ENCODE peak calls at places on chromosomes 2 and 18, in five cellular contexts. Z is HepG2, K is A549, A is progenitor cell of endocrine pancreas, Q is gastrocnemius medialis. M is an unnamed sample.

GRCh38 chr2:9463698-9464034 is 10.7 kb upstream of the IAH1 start:
- DNase-seq in Z (no peak), K (no peak), A (no peak), Q (no peak), M (no peak)

GRCh38 chr2:48749820-48750739 is 5.4 kb downstream of the LHCGR start:
- DNase-seq in Z (no peak), K (no peak), A (no peak), Q (no peak), M (no peak)

GRCh38 chr2:220228310-220229006 is 601.0 kb downstream of the SLC4A3 start:
- DNase-seq in Z (peak), K (peak), A (no peak), Q (no peak), M (no peak)

GRCh38 chr2:100247256-100248043 is 74.9 kb downstream of the LONRF2 start:
- DNase-seq in Z (no peak), K (no peak), A (no peak), Q (no peak), M (no peak)

GRCh38 chr2:136381722-136382633 is 264.0 kb upstream of the CXCR4 start:
- DNase-seq in Z (no peak), K (no peak), A (no peak), Q (no peak), M (no peak)

GRCh38 chr18:63183263-63183662 is 136.3 kb downstream of the BCL2 start:
- DNase-seq in Z (no peak), K (no peak), A (no peak), Q (no peak), M (no peak)

GRCh38 chr2:74872310-74872923 is 38.5 kb downstream of the HK2 start:
- DNase-seq in Z (no peak), K (no peak), A (no peak), Q (no peak), M (no peak)

GRCh38 chr2:25280066-25280687 is 61.5 kb downstream of the DNMT3A start:
- DNase-seq in Z (peak), K (no peak), A (no peak), Q (no peak), M (no peak)

GRCh38 chr2:85777441-85777861 is 23.7 kb downstream of the ATOH8 start:
- DNase-seq in Z (peak), K (no peak), A (no peak), Q (peak), M (no peak)

GRCh38 chr2:63888490-63889402 is 47.0 kb downstream of the UGP2 start:
- DNase-seq in Z (peak), K (peak), A (peak), Q (peak), M (no peak)

GRCh38 chr2:190432567-190433231 is 24.5 kb downstream of the MFSD6 start:
- DNase-seq in Z (no peak), K (no peak), A (no peak), Q (no peak), M (no peak)

GRCh38 chr2:236859896-236860295 is 225.8 kb upstream of the COPS8 start:
- DNase-seq in Z (no peak), K (no peak), A (no peak), Q (no peak), M (no peak)

GRCh38 chr18:63253018-63253417 is 66.6 kb downstream of the BCL2 start:
- DNase-seq in Z (no peak), K (no peak), A (no peak), Q (no peak), M (no peak)

GRCh38 chr18:45521777-45522176 is 93.5 kb upstream of the SLC14A2 start:
- DNase-seq in Z (no peak), K (no peak), A (no peak), Q (no peak), M (no peak)

GRCh38 chr2:63665806-63666205 is 77.0 kb downstream of the MDH1 start:
- DNase-seq in Z (no peak), K (no peak), A (no peak), Q (no peak), M (no peak)

GRCh38 chr18:13558132-13558531 is 168.2 kb downstream of the FAM210A start:
- DNase-seq in Z (peak), K (peak), A (no peak), Q (no peak), M (peak)

GRCh38 chr2:200483729-200484198 is 26.1 kb downstream of the KCTD18 start:
- DNase-seq in Z (peak), K (peak), A (peak), Q (no peak), M (no peak)

GRCh38 chr2:257842-258241 is 6.0 kb downstream of the SH3YL1 start:
- DNase-seq in Z (no peak), K (no peak), A (no peak), Q (no peak), M (no peak)

GRCh38 chr2:127074358-127074757 is 32.6 kb downstream of the BIN1 start:
- DNase-seq in Z (no peak), K (no peak), A (no peak), Q (peak), M (no peak)

GRCh38 chr2:39377226-39377939 is 59.7 kb downstream of the MAP4K3 start:
- DNase-seq in Z (no peak), K (no peak), A (no peak), Q (no peak), M (no peak)

GRCh38 chr18:73514449-73514848 is 633.2 kb downstream of the FBXO15 start:
- DNase-seq in Z (no peak), K (no peak), A (no peak), Q (no peak), M (no peak)

GRCh38 chr18:73520229-73520628 is 627.4 kb downstream of the FBXO15 start:
- DNase-seq in Z (peak), K (peak), A (no peak), Q (no peak), M (no peak)
- TF ChIP-seq CTCF in Z (peak), K (no peak), A (peak), Q (no peak), M (no peak)

GRCh38 chr18:33020877-33021276 is 248.1 kb upstream of the KLHL14 start:
- DNase-seq in Z (no peak), K (no peak), A (no peak), Q (no peak), M (no peak)

DNA sequence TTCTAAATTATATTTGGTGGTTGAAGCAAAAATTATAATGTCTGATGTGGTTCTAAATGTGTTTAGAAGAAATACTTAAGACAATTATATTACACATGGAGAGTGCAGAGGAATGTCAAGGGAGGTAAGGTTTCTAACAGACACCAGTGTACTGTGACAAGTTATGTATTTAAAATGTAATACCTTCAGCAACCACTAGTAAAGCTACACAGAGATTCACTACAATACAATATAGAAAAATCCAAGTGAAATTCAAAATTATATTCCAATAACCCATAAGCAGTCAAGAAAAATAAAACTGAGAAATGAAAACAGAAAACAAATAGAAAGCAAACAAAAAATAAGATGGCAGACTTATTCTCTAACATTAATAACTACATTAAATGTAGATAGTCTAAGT is 249.5 kb upstream of the KLHL14 start:
- DNase-seq in Z (no peak), K (no peak), A (no peak), Q (no peak), M (no peak)
- TF ChIP-seq CTCF in Z (no peak), K (no peak), A (peak), Q (no peak), M (no peak)

DNA sequence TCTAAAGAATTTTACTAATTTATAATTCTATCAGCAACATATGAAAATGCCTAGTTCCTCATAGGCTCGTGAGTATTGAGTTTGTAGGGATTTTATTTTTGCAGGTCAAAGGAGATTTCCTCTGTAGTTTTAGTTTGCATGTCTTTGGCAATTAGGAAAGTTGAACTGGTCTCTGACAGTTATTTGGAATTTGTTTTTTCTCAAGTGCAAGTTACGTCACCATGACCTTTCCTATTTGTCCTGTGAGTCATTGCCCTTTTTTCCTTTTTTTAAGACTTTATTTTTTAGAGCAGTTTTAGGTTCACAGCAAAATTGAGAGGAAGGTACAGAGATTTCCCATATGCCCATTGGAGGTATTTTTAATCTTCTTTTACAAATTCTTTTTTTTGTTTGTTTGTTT is 29.0 kb downstream of the RAMP1 start:
- DNase-seq in Z (peak), K (no peak), A (no peak), Q (no peak), M (no peak)
- TF ChIP-seq CTCF in Z (no peak), K (no peak), A (no peak), Q (no peak), M (no peak)

GRCh38 chr2:58045580-58046334 is 849 bp upstream of the VRK2 start:
- DNase-seq in Z (no peak), K (no peak), A (no peak), Q (no peak), M (no peak)

GRCh38 chr2:58047373-58047674 is 718 bp downstream of the VRK2 start:
- DNase-seq in Z (no peak), K (no peak), A (no peak), Q (no peak), M (no peak)

GRCh38 chr2:58047969-58048368 is 1.4 kb downstream of the VRK2 start:
- DNase-seq in Z (no peak), K (no peak), A (no peak), Q (no peak), M (no peak)

GRCh38 chr2:58046335-58046584 is 346 bp upstream of the VRK2 start:
- DNase-seq in Z (no peak), K (no peak), A (no peak), Q (no peak), M (no peak)

DNA sequence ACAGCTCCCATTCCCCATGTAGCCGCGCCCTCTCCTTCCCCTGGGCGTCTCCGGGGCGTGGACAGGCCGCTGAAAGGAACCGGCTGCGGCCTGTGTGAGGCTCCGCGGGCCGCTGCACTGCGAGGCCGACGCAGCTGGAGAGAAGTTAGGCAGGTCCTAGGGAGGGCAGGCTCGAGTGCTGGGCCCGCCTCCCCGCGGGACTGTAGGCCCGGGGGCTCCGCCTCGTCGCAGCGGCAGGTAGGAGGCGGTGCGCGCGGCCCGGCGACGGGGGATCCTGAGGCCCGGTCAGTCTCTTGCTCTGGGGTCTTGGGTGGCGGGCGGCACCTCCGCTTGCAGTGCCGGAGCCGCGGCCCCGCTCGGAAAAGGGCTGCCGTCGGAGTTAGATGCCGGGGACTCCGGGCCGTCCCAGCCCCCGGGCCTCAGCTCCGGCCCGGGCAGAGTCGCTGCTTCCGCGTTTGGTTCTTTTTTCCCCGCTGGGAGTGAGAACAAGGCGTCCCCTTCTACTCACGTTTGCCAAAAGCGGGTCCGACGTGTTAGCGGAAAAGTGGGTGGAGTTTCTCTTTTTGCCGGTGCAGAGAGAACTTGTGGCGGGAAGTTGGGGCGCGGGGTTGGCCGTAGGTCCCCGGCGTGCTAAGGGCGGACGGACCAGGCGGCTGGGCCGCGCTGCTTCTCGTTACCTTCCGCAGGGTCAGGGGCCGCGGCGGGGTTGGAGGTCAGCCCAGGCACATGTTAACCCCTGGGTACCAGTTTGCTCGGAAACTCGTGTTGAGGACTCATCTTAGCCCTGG is at the start of gene VRK2:
- DNase-seq in Z (peak), K (peak), A (peak), Q (peak), M (peak)
- TF ChIP-seq CTCF in Z (peak), K (no peak), A (no peak), Q (no peak), M (no peak)

GRCh38 chr2:223759569-223760430 is 77.6 kb downstream of the AP1S3 start:
- DNase-seq in Z (peak), K (peak), A (no peak), Q (no peak), M (no peak)

GRCh38 chr2:223762853-223763252 is 74.5 kb downstream of the AP1S3 start:
- DNase-seq in Z (peak), K (no peak), A (no peak), Q (no peak), M (no peak)

GRCh38 chr2:223758131-223758840 is 79.1 kb downstream of the AP1S3 start:
- DNase-seq in Z (no peak), K (no peak), A (no peak), Q (no peak), M (no peak)

GRCh38 chr2:223764796-223765195 is 72.6 kb downstream of the AP1S3 start:
- DNase-seq in Z (no peak), K (no peak), A (no peak), Q (no peak), M (no peak)

DNA sequence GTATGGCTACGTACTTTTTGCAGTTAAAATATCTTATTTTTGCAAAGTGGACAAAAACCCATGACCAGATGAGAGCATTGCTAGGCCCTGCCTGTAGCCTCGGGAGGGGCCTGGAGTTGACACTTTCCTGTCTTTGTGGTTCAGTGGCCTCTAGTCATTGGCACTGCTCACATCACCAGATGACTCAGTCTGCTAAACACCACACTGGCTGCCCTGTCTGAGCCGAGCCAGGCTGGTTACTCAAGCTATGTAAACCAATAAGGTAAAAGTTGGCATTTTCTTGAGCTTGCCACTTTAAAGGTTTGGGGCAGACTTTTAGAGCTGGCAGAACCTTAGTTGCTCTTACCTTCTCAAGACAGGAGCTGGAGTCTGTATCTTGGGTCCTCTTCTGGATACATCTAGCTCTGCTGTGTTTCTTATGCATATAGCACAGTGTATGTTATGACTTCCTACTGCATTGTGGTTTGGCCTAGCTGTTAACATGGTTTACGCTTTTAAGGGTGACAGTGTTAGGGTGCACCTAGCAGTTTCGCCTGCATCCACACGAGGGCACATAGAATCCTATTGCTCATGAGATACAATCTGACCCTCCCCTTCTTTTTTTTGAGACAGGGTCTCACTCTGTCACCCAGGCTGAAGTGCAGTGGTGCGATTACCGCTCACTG is 76.4 kb downstream of the AP1S3 start:
- DNase-seq in Z (peak), K (peak), A (no peak), Q (no peak), M (no peak)
- TF ChIP-seq CTCF in Z (peak), K (peak), A (no peak), Q (no peak), M (no peak)

GRCh38 chr18:80157708-80158343 is 48.8 kb downstream of the ADNP2 start:
- DNase-seq in Z (peak), K (peak), A (peak), Q (peak), M (no peak)

GRCh38 chr18:80161781-80162417 is 52.8 kb downstream of the ADNP2 start:
- DNase-seq in Z (no peak), K (no peak), A (no peak), Q (no peak), M (no peak)

GRCh38 chr18:80163183-80163582 is 54.1 kb downstream of the ADNP2 start:
- DNase-seq in Z (no peak), K (no peak), A (no peak), Q (no peak), M (no peak)

GRCh38 chr18:80158365-80158764 is 49.3 kb downstream of the ADNP2 start:
- DNase-seq in Z (no peak), K (no peak), A (no peak), Q (no peak), M (no peak)

DNA sequence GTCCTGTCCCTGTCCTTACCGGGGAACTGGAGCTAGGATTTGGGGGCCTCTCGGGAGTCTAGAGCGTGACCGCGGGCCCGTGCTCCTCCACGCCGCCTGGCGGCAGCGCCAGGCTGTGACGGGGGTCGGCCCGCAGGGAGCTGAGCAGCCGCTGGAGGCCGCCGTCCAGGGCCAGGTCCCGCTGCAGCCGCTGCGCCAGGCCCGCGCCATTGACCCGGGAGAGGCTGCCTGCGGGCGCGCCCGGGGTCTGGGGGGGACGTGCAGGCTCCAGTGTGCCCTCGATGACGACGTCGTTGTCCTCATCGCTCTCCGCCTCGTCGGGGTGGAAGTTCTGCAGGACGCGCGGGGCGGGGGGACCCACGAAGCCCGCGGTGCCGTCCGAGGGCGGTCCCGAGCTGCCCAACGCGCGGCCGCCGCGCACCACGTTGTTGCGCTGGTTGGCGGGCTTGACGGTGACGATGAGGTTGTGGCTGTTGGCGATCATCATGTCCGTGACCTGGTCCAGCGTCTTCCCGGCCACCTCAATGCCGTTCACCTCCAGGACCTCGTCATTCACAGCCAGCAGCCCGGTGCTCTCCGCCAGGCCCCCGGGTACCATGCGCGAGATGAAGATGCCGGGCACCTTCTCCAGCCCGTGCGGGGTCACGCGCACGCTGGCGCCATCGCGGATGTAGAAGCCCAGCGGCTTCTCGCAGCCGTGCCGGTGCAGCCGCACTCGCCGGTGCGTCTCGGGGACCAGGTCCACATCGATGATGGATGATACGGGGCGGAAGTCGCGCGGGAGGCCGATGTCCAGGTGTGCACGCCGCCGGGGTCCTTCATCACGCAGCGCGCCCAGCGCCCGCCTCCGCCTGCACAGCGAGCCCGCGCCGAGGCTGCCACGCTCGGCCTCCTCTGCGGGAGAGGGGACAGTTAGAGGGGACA is 50.9 kb downstream of the ADNP2 start:
- DNase-seq in Z (no peak), K (no peak), A (no peak), Q (no peak), M (no peak)
- TF ChIP-seq CTCF in Z (no peak), K (no peak), A (no peak), Q (no peak), M (no peak)

DNA sequence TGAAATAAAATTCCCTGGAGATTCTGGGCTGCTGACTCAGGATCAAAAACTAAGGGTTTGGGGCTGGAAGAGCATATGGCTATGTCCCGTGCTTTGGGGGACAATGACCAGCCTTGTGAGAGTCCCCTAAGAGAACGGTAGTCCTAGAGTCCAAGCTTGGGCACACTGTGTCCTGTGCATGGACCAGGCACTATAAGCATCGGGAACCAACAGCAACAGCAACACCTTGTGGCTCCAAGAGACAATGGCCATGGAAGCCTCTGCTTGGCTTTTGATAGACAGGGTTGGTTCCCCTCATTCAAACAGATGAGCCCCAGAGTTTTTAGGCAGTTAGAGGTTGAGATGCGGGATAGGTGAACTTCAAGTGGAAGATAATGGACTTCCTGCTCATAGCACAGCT is 294.4 kb upstream of the CHAC2 start:
- DNase-seq in Z (peak), K (peak), A (no peak), Q (no peak), M (no peak)
- TF ChIP-seq CTCF in Z (peak), K (no peak), A (no peak), Q (no peak), M (peak)

GRCh38 chr2:56185582-56186046 is 1.8 kb downstream of the CCDC85A start:
- DNase-seq in Z (no peak), K (peak), A (no peak), Q (no peak), M (no peak)
- TF ChIP-seq CTCF in Z (no peak), K (no peak), A (peak), Q (no peak), M (no peak)

GRCh38 chr2:227774895-227775842 is 29.5 kb downstream of the SCYGR8 start:
- DNase-seq in Z (no peak), K (no peak), A (no peak), Q (no peak), M (no peak)

GRCh38 chr2:227772932-227773331 is 27.2 kb downstream of the SCYGR8 start:
- DNase-seq in Z (no peak), K (no peak), A (no peak), Q (no peak), M (no peak)

GRCh38 chr2:227772197-227772661 is 26.5 kb downstream of the SCYGR8 start:
- DNase-seq in Z (peak), K (no peak), A (no peak), Q (no peak), M (no peak)

GRCh38 chr2:227774011-227774624 is 28.4 kb downstream of the SCYGR8 start:
- DNase-seq in Z (peak), K (peak), A (no peak), Q (no peak), M (no peak)
- TF ChIP-seq CTCF in Z (peak), K (peak), A (peak), Q (no peak), M (no peak)

M was measured in D721Med.